ENCODE peak calls at places on chromosomes 1 and 21, in four cellular contexts. T, S, O and M are unnamed samples.

GRCh38 chr1:245440933-245441332 is 286.1 kb downstream of the KIF26B start:
- DNase-seq in T (no peak), S (no peak), O (no peak), M (no peak)

GRCh38 chr1:57381871-57382270 is 42.0 kb downstream of the DAB1 start:
- DNase-seq in T (no peak), S (no peak), O (no peak), M (no peak)

GRCh38 chr1:76635784-76636183 is 231.5 kb upstream of the ST6GALNAC5 start:
- DNase-seq in T (no peak), S (no peak), O (peak; percentile 1), M (no peak)

GRCh38 chr1:68120136-68120791 is 69.8 kb upstream of the DIRAS3 start:
- DNase-seq in T (peak; percentile 74), S (peak; percentile 76), O (peak; percentile 90), M (peak; percentile 90)

GRCh38 chr1:50368179-50369007 is 54.9 kb downstream of the DMRTA2 start:
- DNase-seq in T (no peak), S (peak; percentile 26), O (peak; percentile 27), M (peak; percentile 28)

GRCh38 chr1:9590201-9590600 is 1.5 kb downstream of the TMEM201 start:
- DNase-seq in T (no peak), S (no peak), O (no peak), M (no peak)

GRCh38 chr21:43826623-43826974 is 37.2 kb downstream of the RRP1 start:
- DNase-seq in T (no peak), S (no peak), O (no peak), M (no peak)

GRCh38 chr1:44608141-44608540 is 66.1 kb downstream of the TMEM53 start:
- DNase-seq in T (no peak), S (no peak), O (no peak), M (no peak)

GRCh38 chr21:36297555-36297937 is 22.5 kb upstream of the MORC3 start:
- DNase-seq in T (no peak), S (no peak), O (no peak), M (no peak)

GRCh38 chr21:36297938-36298572 is 21.9 kb upstream of the MORC3 start:
- DNase-seq in T (peak; percentile 7), S (peak; percentile 94), O (no peak), M (no peak)
- H3K4me3 ChIP-seq in T (no peak overlapping the region), S (peak overlapping the region; percentile 15), O (no peak overlapping the region), M (no peak overlapping the region)

GRCh38 chr1:230068952-230069684 is 2.1 kb downstream of the GALNT2 start:
- DNase-seq in T (no peak), S (peak; percentile 76), O (no peak), M (no peak)
- TF ChIP-seq CTCF in T (no peak), S (peak; percentile 21), O (no peak), M (no peak)

DNA sequence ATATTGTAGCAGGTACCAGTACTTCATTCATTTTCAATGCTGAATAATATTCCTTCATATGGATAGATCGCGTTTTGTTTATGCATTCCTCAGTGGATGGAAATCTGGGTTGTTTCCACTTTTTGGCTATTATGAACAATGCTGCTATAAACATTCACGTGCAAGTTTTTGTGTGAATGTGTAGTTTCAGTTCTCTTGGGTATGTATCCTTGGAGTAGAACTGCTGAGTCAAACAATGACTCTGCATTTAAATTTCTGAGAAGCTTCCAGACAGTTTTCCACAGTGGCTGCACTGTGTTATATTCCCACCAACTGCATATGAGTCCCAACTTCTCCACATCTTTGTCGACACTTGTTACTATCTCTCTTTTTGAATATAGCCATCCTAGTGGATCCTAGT is 138.0 kb upstream of the KLHDC7A start:
- DNase-seq in T (no peak), S (no peak), O (no peak), M (no peak)
- H3K4me3 ChIP-seq in T (no peak overlapping the region), S (no peak overlapping the region), O (no peak overlapping the region), M (no peak overlapping the region)

GRCh38 chr1:38829368-38829767 is 30.2 kb downstream of the RRAGC start:
- DNase-seq in T (no peak), S (no peak), O (no peak), M (no peak)
- TF ChIP-seq CTCF in T (no peak), S (no peak), O (no peak), M (no peak)